ENCODE peak calls at places on chromosomes 16 and 17, in nine cellular contexts. P, X, Q, B, J, F, I, H and U are unnamed samples.

GRCh38 chr17:77645441-77646430 is 312.8 kb upstream of the TNRC6C start:
- DNase-seq in F (peak; percentile 27), X (no peak), B (no peak), I (peak; percentile 41), Q (no peak), H (no peak), J (peak; percentile 76), P (no peak), U (peak; percentile 57)

GRCh38 chr16:28863929-28864886 is 565 bp downstream of the SH2B1 start:
- DNase-seq in P (peak; percentile 52), Q (no peak), J (no peak), I (peak; percentile 17), F (peak; percentile 68), X (no peak), B (no peak), H (no peak), U (no peak)

GRCh38 chr16:21134053-21134452 is 16.6 kb downstream of the DNAH3 start:
- DNase-seq in I (no peak), J (no peak), P (no peak), B (no peak), Q (no peak), F (no peak), H (no peak), X (no peak), U (no peak)

GRCh38 chr16:2475413-2476344 is 752 bp downstream of the TBC1D24 start:
- DNase-seq in I (peak; percentile 26), B (no peak), H (no peak), P (no peak), F (no peak), X (no peak), J (peak; percentile 42), Q (peak; percentile 53), U (peak; percentile 95)

GRCh38 chr16:67014641-67015315 is 14.2 kb upstream of the CBFB start:
- DNase-seq in B (no peak), X (no peak), J (no peak), P (no peak), I (no peak), Q (no peak), F (no peak), H (no peak), U (peak; percentile 11)

GRCh38 chr17:78347453-78347852 is 12.4 kb downstream of the SOCS3 start:
- DNase-seq in B (no peak), F (no peak), J (no peak), P (no peak), Q (no peak), H (no peak), I (no peak), X (no peak), U (no peak)

GRCh38 chr16:4684763-4685162 is 8.6 kb upstream of the NUDT16L1 start:
- DNase-seq in I (no peak), P (no peak), B (no peak), J (no peak), X (no peak), H (no peak), Q (no peak), F (no peak), U (no peak)

GRCh38 chr17:10162034-10162433 is 36.4 kb downstream of the GAS7 start:
- DNase-seq in B (no peak), X (no peak), J (no peak), F (no peak), P (no peak), I (no peak), H (no peak), Q (no peak), U (no peak)

GRCh38 chr16:57071840-57072541 is 20.4 kb upstream of the CPNE2 start:
- DNase-seq in J (no peak), B (no peak), X (no peak), F (peak; percentile 71), Q (no peak), P (peak; percentile 39), I (no peak), H (no peak), U (no peak)

GRCh38 chr17:5872831-5873230 is 197.3 kb upstream of the WSCD1 start:
- DNase-seq in H (no peak), B (no peak), P (no peak), Q (no peak), J (no peak), I (no peak), X (no peak), F (no peak), U (no peak)

GRCh38 chr17:72683506-72684404 is 408.7 kb downstream of the SLC39A11 start:
- DNase-seq in J (no peak), P (no peak), I (no peak), H (no peak), Q (peak; percentile 38), B (no peak), X (no peak), F (peak; percentile 95), U (no peak)

GRCh38 chr17:39591958-39592954 is 15.5 kb downstream of the NEUROD2 start:
- DNase-seq in X (peak; percentile 82), B (no peak), Q (peak; percentile 44), P (peak; percentile 34), H (no peak), J (no peak), I (no peak), F (peak; percentile 30), U (peak; percentile 87)

GRCh38 chr17:57092171-57092570 is 7.1 kb downstream of the AKAP1 start:
- DNase-seq in I (no peak), J (no peak), P (no peak), H (peak; percentile 61), Q (no peak), F (peak; percentile 73), X (no peak), B (no peak), U (no peak)

GRCh38 chr17:57089391-57089790 is 4.3 kb downstream of the AKAP1 start:
- DNase-seq in J (no peak), X (no peak), F (no peak), I (no peak), B (no peak), P (no peak), H (no peak), Q (no peak), U (no peak)

GRCh38 chr17:57092779-57093178 is 7.7 kb downstream of the AKAP1 start:
- DNase-seq in H (no peak), P (no peak), Q (no peak), X (no peak), F (no peak), B (no peak), I (no peak), J (no peak), U (no peak)

GRCh38 chr17:57090560-57091185 is 5.6 kb downstream of the AKAP1 start:
- DNase-seq in F (no peak), X (no peak), P (no peak), H (no peak), B (no peak), I (no peak), J (peak; percentile 91), Q (no peak), U (no peak)

DNA sequence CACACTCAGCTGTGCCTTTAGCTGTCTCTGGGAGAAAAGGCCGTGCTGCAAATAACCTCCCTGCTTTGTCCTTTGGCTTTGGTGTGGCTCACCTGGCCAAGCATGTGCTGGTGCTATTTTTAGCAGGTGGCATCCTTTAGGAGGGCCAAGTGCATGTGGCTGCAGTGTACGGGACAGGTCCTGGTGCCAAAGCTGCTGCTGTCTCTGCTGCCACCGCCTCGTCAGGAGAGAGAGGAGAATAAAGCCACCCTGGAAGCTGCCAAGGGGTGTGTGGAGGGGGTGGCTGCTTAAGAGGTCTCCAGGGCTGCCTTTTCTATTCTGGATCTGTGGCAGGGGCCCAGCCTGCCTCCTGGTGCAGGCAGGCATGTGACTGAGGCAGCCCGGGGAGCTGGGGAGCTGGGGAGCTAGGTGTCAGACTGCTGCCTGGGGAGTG is 6.2 kb downstream of the AKAP1 start:
- DNase-seq in B (peak; percentile 73), Q (peak; percentile 75), I (no peak), H (peak; percentile 57), J (no peak), X (no peak), F (no peak), P (no peak), U (no peak)
- H3K4me3 ChIP-seq in B (no peak overlapping the region), Q (no peak overlapping the region), I (no peak overlapping the region), H (no peak overlapping the region), J (no peak overlapping the region), X (no peak overlapping the region), F (no peak overlapping the region), P (no peak overlapping the region), U (no peak overlapping the region)

GRCh38 chr17:46853896-46854444 is 2.6 kb downstream of the WNT9B start:
- DNase-seq in P (no peak), F (peak; percentile 41), H (no peak), Q (no peak), X (no peak), B (no peak), J (no peak), I (no peak), U (no peak)

GRCh38 chr17:46851029-46851741 is at the start of gene WNT9B:
- DNase-seq in B (no peak), Q (peak; percentile 57), X (no peak), J (peak; percentile 87), F (peak; percentile 12), I (no peak), H (no peak), P (no peak), U (peak; percentile 98)

GRCh38 chr17:46857600-46857999 is 6.2 kb downstream of the WNT9B start:
- DNase-seq in H (no peak), Q (no peak), P (no peak), B (no peak), F (no peak), J (no peak), X (no peak), I (no peak), U (no peak)

GRCh38 chr17:46854515-46854914 is 3.1 kb downstream of the WNT9B start:
- DNase-seq in H (no peak), B (no peak), Q (no peak), P (no peak), X (no peak), J (no peak), I (no peak), F (no peak), U (no peak)

DNA sequence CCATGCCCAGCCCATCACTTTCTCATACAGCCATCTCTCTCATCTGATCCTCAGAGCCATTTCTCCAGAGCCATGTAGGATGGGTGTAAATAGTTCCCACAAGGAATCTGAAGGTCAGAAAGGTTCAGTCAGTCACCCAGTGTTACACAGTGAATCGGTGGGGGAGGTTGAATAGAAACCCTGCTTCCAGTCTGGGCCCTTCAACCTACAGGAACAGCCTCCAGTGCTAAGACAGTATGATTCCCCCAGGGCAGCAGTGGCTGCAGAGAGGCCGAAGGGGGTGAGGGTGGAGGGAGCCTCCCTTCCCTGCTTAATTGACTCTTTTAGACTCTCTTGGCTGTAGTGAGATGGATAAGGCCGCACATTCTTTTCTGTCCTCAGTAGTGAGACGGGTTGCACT is 3.6 kb downstream of the WNT9B start:
- DNase-seq in X (no peak), H (no peak), B (no peak), I (no peak), P (no peak), F (no peak), Q (no peak), J (no peak), U (no peak)
- H3K27me3 ChIP-seq in X (peaks cover 34% of the 10 kb centered on the region), H (peaks cover 18% of the 10 kb centered on the region), B (peaks cover 37% of the 10 kb centered on the region), I (peaks cover 23% of the 10 kb centered on the region), P (peaks cover 33% of the 10 kb centered on the region), F (peaks cover 32% of the 10 kb centered on the region), Q (peaks cover 61% of the 10 kb centered on the region), J (peaks cover 33% of the 10 kb centered on the region), U (peaks cover 32% of the 10 kb centered on the region)

GRCh38 chr16:70704586-70704985 is 18.7 kb upstream of the MTSS2 start:
- DNase-seq in J (no peak), Q (no peak), H (no peak), P (no peak), B (no peak), X (no peak), I (no peak), F (no peak), U (no peak)
- H3K36me3 ChIP-seq in J (peaks cover 6% of the 10 kb centered on the region), Q (peaks cover 2% of the 10 kb centered on the region), H (no peaks in the 10 kb centered on the region), P (no peaks in the 10 kb centered on the region), B (no peaks in the 10 kb centered on the region), X (peaks cover 1% of the 10 kb centered on the region), I (peaks cover 2% of the 10 kb centered on the region), F (no peaks in the 10 kb centered on the region), U (no peaks in the 10 kb centered on the region)

GRCh38 chr17:8628609-8629169 is 1.8 kb downstream of the MYH10 start:
- DNase-seq in H (no peak), B (no peak), Q (no peak), J (no peak), P (peak; percentile 67), X (no peak), F (no peak), I (no peak), U (no peak)
- H3K4me3 ChIP-seq in H (peak overlapping the region; percentile 68), B (peak overlapping the region; percentile 96), Q (peak overlapping the region; percentile 73), J (peak overlapping the region; percentile 93), P (peak overlapping the region; percentile 99), X (peak overlapping the region; percentile 82), F (peak overlapping the region; percentile 96), I (no peak overlapping the region), U (peak overlapping the region; percentile 85)